ENCODE peak calls at places on chromosome X, in six cellular contexts. I, L, D, A, H and C are unnamed samples. For H3K4me1, the result is how much of the 10 kb centered on the place peaks cover.

GRCh38 chrX:140822184-140822583 is 112.6 kb downstream of the LINC00632 start:
- DNase-seq in I (no peak), L (no peak), D (no peak), A (no peak), H (no peak), C (no peak)

GRCh38 chrX:133365886-133366611 is 49.2 kb downstream of the GPC4 start:
- DNase-seq in I (no peak), L (no peak), D (no peak), A (no peak), H (no peak), C (no peak)

GRCh38 chrX:29285670-29286069 is 698.4 kb downstream of the IL1RAPL1 start:
- DNase-seq in I (no peak), L (no peak), D (no peak), A (no peak), H (no peak), C (no peak)

GRCh38 chrX:110280954-110281353 is 36.9 kb downstream of the AMMECR1 start:
- DNase-seq in I (no peak), L (no peak), D (no peak), A (no peak), H (no peak), C (no peak)

GRCh38 chrX:40423299-40423698 is 157.5 kb upstream of the ATP6AP2 start:
- DNase-seq in I (no peak), L (no peak), D (peak), A (no peak), H (no peak), C (no peak)

GRCh38 chrX:99461223-99461622 is 948.9 kb downstream of the PCDH19 start:
- DNase-seq in I (no peak), L (no peak), D (no peak), A (no peak), H (no peak), C (no peak)

GRCh38 chrX:1676866-1677265 is 62.0 kb downstream of the ASMT start:
- DNase-seq in I (no peak), L (no peak), D (no peak), A (no peak), H (no peak), C (no peak)

GRCh38 chrX:102950908-102951866 is 14.1 kb downstream of the RAB40AL start:
- DNase-seq in I (peak), L (no peak), D (peak), A (no peak), H (no peak), C (no peak)

GRCh38 chrX:47802589-47802988 is 34.1 kb upstream of the ZNF81 start:
- DNase-seq in I (no peak), L (no peak), D (no peak), A (no peak), H (no peak), C (no peak)

GRCh38 chrX:9482408-9482807 is 17.6 kb downstream of the TBL1X start:
- DNase-seq in I (no peak), L (no peak), D (no peak), A (no peak), H (no peak), C (no peak)

GRCh38 chrX:20693071-20693470 is 426.4 kb upstream of the RPS6KA3 start:
- DNase-seq in I (no peak), L (no peak), D (no peak), A (no peak), H (no peak), C (no peak)

DNA sequence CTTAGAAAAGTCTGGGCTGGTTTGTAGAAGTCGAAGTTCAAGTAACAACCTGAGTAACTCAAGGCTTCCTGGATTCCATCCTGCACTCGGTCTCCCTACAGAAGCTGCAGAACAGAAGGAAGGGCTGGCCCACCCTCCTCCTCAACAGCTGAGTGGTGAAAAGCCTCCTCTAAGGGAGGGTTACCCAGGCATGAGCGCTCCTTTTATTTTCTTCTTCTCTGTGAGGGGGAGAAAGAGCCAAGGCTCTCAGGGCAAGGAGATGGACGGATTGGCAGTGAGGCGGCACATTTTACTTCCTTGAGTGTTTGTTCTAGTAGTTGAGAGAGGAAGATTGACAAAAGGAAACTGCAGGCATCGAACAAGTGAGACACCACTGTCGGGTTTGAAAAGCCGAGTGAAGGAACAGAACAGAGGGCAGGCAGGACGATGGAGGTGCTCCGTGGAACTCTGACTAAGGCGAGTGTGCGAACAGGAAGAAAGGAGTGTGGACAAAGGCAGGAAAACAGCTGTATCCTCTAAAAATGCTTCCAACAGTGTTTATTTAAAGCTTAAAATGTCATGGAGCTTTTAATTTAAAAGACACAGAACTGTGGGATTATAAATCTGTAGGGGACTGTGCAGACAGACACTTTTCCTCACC is 38.4 kb upstream of the STS start:
- DNase-seq in I (no peak), L (no peak), D (no peak), A (no peak), H (no peak), C (no peak)
- H3K4me1 ChIP-seq in I (under half), L (under half), D (under half), A (under half), H (under half), C (under half)

DNA sequence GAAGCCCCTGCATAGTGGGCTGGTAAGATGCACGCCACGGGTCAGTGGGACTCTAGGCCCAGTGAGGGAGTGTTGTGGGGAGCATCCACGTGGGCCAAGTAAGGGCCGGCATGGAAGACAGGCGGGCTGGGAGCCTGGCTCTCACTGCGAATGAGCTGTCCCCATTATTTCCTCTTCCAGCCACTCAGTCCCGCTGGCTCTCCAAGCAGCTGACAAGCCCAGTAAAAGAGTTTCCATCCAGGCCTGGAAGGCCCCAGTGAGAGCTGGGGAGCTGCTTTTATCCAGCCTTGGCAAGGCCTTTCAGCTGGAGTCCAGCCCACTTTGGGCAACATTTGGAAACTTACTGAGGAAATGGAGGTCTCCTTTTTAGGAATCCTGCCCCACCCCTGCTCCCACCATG is 24.9 kb downstream of the APLN start:
- DNase-seq in I (no peak), L (no peak), D (no peak), A (no peak), H (no peak), C (no peak)
- TF ChIP-seq POLR2AphosphoS5 in I (no peak), L (no peak), D (no peak), A (no peak), H (no peak), C (no peak)

DNA sequence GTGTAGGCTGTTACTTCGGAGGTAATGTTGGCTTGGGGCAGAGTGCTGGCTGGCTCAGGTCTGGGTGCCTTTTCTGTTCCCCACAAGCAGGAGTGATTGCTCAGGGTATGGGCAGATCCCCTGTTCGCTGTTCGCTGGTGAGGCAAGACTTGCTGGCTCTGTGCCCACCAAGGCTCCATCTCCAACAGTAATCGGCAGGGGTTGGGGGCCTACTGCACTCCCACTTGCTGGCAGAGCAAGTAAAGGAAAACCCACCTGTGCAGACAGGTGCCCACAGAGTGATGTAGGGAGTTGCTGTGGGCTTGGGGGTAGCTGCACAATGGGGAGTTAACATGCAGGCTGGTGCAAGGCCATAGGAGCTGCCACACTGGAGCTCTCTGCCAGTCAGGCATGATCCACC is 8.0 kb upstream of the TMSB15C start:
- DNase-seq in I (no peak), L (no peak), D (no peak), A (no peak), H (no peak), C (no peak)
- TF ChIP-seq EP300 in I (no peak), L (no peak), D (no peak), A (no peak), H (no peak), C (no peak)

DNA sequence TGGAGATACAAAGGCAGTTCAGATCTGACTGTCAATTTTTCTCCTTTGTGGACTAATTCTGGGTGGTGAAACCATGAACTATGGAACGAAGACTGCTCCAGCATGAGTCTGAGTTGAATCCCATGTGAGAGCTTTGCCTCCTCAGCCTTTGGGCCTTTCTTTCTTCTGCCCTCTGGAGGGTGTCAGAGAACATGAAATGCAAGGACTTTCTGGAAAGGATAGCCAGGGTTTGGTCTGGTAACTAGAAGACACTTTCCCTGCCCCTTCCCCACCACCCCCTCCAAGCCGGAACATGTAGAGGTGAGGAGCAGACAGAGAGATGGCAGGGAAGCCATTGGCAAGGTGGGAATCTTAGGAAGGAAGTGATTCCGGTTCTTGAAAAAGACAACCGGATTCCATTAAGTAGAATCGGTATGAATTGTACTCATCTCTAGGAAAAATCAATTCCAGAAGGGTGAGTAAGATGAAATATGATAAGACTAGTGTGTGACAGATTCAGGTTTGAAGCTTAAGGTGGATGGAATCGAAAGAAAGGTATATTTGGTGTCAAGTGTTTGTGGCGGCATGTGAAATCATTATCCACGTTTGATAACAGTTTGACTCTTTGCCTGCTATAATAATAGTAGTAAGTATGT is 19.0 kb downstream of the FHL1 start:
- DNase-seq in I (no peak), L (peak), D (no peak), A (no peak), H (no peak), C (no peak)
- H3K4me1 ChIP-seq in I (under half), L (under half), D (under half), A (under half), H (half or more), C (under half)